ENCODE peak calls at places on chromosomes 4 and X, in seven cellular contexts. K is AG04449; P is MM.1S; J is stimulated activated CD4-positive, alpha-beta T cell treated with anti-CD3 and anti-CD28 coated beads, Interleukin-2, amount 100 ng/mL, for 24 hours; U is effector CD8-positive, alpha-beta T cell; Z is T-helper 2 cell; S is GM23248. B is an unnamed sample.

GRCh38 chr4:70496231-70496630 is 22.1 kb upstream of the AMTN start:
- DNase-seq in K (no peak), P (no peak), J (no peak), U (no peak), Z (no peak), S (no peak), B (no peak)

GRCh38 chr4:118762753-118763477 is 73.0 kb downstream of the SEC24D start:
- DNase-seq in K (no peak), P (no peak), J (no peak), U (no peak), Z (no peak), S (peak; percentile 42), B (no peak)

GRCh38 chrX:25204182-25204581 is 188.4 kb upstream of the ARX start:
- DNase-seq in K (no peak), P (no peak), J (no peak), U (no peak), Z (no peak), S (no peak), B (no peak)

GRCh38 chrX:8049827-8050226 is 121.2 kb downstream of the VCX2 start:
- DNase-seq in K (no peak), P (no peak), J (no peak), U (no peak), Z (no peak), S (no peak), B (no peak)

GRCh38 chr4:100428051-100428450 is 89.8 kb downstream of the EMCN start:
- DNase-seq in K (peak; percentile 9), P (no peak), J (no peak), U (no peak), Z (no peak), S (peak; percentile 62), B (no peak)

GRCh38 chr4:147901886-147902285 is 170.0 kb downstream of the ARHGAP10 start:
- DNase-seq in K (no peak), P (no peak), J (no peak), U (no peak), Z (no peak), S (peak; percentile 9), B (no peak)

GRCh38 chr4:140693577-140693976 is 62.6 kb downstream of the TBC1D9 start:
- DNase-seq in K (no peak), P (no peak), J (no peak), U (no peak), Z (no peak), S (no peak), B (no peak)

GRCh38 chrX:119181491-119181890 is 53.9 kb upstream of the KIAA1210 start:
- DNase-seq in K (no peak), P (no peak), J (no peak), U (no peak), Z (no peak), S (peak; percentile 51), B (no peak)

GRCh38 chrX:70262952-70263567 is 3.1 kb upstream of the P2RY4 start:
- DNase-seq in K (no peak), P (peak; percentile 46), J (peak; percentile 49), U (no peak), Z (no peak), S (peak; percentile 61), B (peak; percentile 30)

GRCh38 chr4:2247128-2248043 is 5.5 kb upstream of the HAUS3 start:
- DNase-seq in K (no peak), P (no peak), J (no peak), U (no peak), Z (peak; percentile 3), S (no peak), B (peak; percentile 10)

GRCh38 chr4:173535165-173535737 is 5.2 kb upstream of the HAND2 start:
- DNase-seq in K (no peak), P (no peak), J (no peak), U (no peak), Z (no peak), S (no peak), B (no peak)

B was measured in activated naive CD4-positive, alpha-beta T cell treated with anti-CD3 and anti-CD28 coated beads, Interleukin-2, amount 50 U/mL, for 16 hours.